ENCODE peak calls at places on chromosomes 11 and 22, in nine cellular contexts. One of them, this sample, is unnamed.

GRCh38 chr11:73252577-73253191 is 19.5 kb upstream of the P2RY6 start:
- DNase-seq in GM12864: no peak
- DNase-seq in cardiac fibroblast: no peak
- DNase-seq in A549: peak; percentile 58
- DNase-seq in transverse colon: no peak
- DNase-seq in cardiac muscle cell: peak; percentile 68
- DNase-seq in choroid plexus epithelial cell: no peak
- DNase-seq in AG09309: no peak
- DNase-seq in AG10803: no peak
- DNase-seq in this sample: no peak

GRCh38 chr22:40263191-40263590 is 83.1 kb upstream of the ADSL start:
- DNase-seq in GM12864: no peak
- DNase-seq in cardiac fibroblast: peak; percentile 78
- DNase-seq in A549: no peak
- DNase-seq in transverse colon: no peak
- DNase-seq in cardiac muscle cell: no peak
- DNase-seq in choroid plexus epithelial cell: peak; percentile 69
- DNase-seq in AG09309: no peak
- DNase-seq in AG10803: no peak
- DNase-seq in this sample: no peak

GRCh38 chr11:67174311-67174710 is 55.2 kb downstream of the KDM2A start:
- DNase-seq in GM12864: no peak
- DNase-seq in cardiac fibroblast: no peak
- DNase-seq in A549: no peak
- DNase-seq in transverse colon: no peak
- DNase-seq in cardiac muscle cell: no peak
- DNase-seq in choroid plexus epithelial cell: no peak
- DNase-seq in AG09309: no peak
- DNase-seq in AG10803: no peak
- DNase-seq in this sample: no peak

GRCh38 chr11:13889566-13890214 is 72.8 kb upstream of the SPON1 start:
- DNase-seq in GM12864: no peak
- DNase-seq in cardiac fibroblast: no peak
- DNase-seq in A549: no peak
- DNase-seq in transverse colon: no peak
- DNase-seq in cardiac muscle cell: no peak
- DNase-seq in choroid plexus epithelial cell: no peak
- DNase-seq in AG09309: no peak
- DNase-seq in AG10803: no peak
- DNase-seq in this sample: no peak

GRCh38 chr22:22085702-22086500 is 103.3 kb upstream of the TOP3B start:
- DNase-seq in GM12864: no peak
- DNase-seq in cardiac fibroblast: no peak
- DNase-seq in A549: no peak
- DNase-seq in transverse colon: no peak
- DNase-seq in cardiac muscle cell: no peak
- DNase-seq in choroid plexus epithelial cell: peak; percentile 37
- DNase-seq in AG09309: no peak
- DNase-seq in AG10803: peak; percentile 18
- DNase-seq in this sample: no peak

GRCh38 chr11:114279778-114280532 is 16.2 kb upstream of the NNMT start:
- DNase-seq in GM12864: no peak
- DNase-seq in cardiac fibroblast: peak; percentile 66
- DNase-seq in A549: no peak
- DNase-seq in transverse colon: no peak
- DNase-seq in cardiac muscle cell: no peak
- DNase-seq in choroid plexus epithelial cell: peak; percentile 77
- DNase-seq in AG09309: no peak
- DNase-seq in AG10803: peak; percentile 77
- DNase-seq in this sample: no peak

GRCh38 chr11:134730096-134730495 is 318.1 kb upstream of the B3GAT1 start:
- DNase-seq in GM12864: no peak
- DNase-seq in cardiac fibroblast: no peak
- DNase-seq in A549: no peak
- DNase-seq in transverse colon: no peak
- DNase-seq in cardiac muscle cell: no peak
- DNase-seq in choroid plexus epithelial cell: no peak
- DNase-seq in AG09309: no peak
- DNase-seq in AG10803: no peak
- DNase-seq in this sample: no peak

GRCh38 chr11:100752371-100753073 is 65.4 kb downstream of the ARHGAP42 start:
- DNase-seq in GM12864: no peak
- DNase-seq in cardiac fibroblast: no peak
- DNase-seq in A549: no peak
- DNase-seq in transverse colon: no peak
- DNase-seq in cardiac muscle cell: no peak
- DNase-seq in choroid plexus epithelial cell: no peak
- DNase-seq in AG09309: no peak
- DNase-seq in AG10803: no peak
- DNase-seq in this sample: no peak

GRCh38 chr22:43999378-43999777 is 24.7 kb upstream of the PARVB start:
- DNase-seq in GM12864: no peak
- DNase-seq in cardiac fibroblast: no peak
- DNase-seq in A549: no peak
- DNase-seq in transverse colon: no peak
- DNase-seq in cardiac muscle cell: no peak
- DNase-seq in choroid plexus epithelial cell: no peak
- DNase-seq in AG09309: no peak
- DNase-seq in AG10803: no peak
- DNase-seq in this sample: no peak

GRCh38 chr11:59551651-59552521 is 40.5 kb downstream of the OR4D9 start:
- DNase-seq in GM12864: no peak
- DNase-seq in cardiac fibroblast: peak; percentile 91
- DNase-seq in A549: peak; percentile 93
- DNase-seq in transverse colon: no peak
- DNase-seq in cardiac muscle cell: peak; percentile 39
- DNase-seq in choroid plexus epithelial cell: peak; percentile 94
- DNase-seq in AG09309: no peak
- DNase-seq in AG10803: peak; percentile 87
- DNase-seq in this sample: peak; percentile 57

DNA sequence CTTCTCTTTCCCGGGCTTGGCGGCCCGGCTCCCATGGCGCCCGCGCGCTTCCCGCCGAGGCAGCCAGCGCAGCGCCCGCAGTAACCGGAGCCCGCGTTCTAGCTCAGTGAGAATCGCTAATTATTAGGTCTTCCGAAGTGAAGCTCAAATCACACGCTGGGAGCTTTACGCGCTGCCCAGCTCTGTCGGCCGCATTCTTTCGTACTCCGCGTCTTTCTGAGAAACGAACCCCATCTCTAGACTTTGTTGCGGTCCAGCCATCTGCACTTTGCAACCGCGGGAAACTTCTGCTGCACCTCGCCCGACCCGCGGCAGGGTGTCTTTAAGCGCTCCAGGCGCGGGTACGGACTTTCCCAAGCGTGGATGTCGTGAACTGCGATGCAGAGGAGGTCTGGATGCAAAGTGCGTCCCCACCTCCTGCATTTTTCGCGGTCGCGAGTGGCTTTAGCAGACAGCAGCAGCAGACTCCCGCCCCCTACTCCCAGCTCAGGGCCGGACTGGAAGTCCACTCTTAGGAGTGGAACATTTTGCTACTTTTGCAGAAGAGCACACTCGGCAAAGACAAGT is 6.0 kb upstream of the PAX6 start:
- DNase-seq in GM12864: no peak
- DNase-seq in cardiac fibroblast: no peak
- DNase-seq in A549: no peak
- DNase-seq in transverse colon: no peak
- DNase-seq in cardiac muscle cell: no peak
- DNase-seq in choroid plexus epithelial cell: no peak
- DNase-seq in AG09309: no peak
- DNase-seq in AG10803: no peak
- DNase-seq in this sample: no peak
- H3K4me3 ChIP-seq in GM12864: no peak overlapping the region
- H3K4me3 ChIP-seq in cardiac fibroblast: no peak overlapping the region
- H3K4me3 ChIP-seq in A549: peak overlapping the region; percentile 38
- H3K4me3 ChIP-seq in transverse colon: no peak overlapping the region
- H3K4me3 ChIP-seq in cardiac muscle cell: no peak overlapping the region
- H3K4me3 ChIP-seq in choroid plexus epithelial cell: no peak overlapping the region
- H3K4me3 ChIP-seq in AG09309: no peak overlapping the region
- H3K4me3 ChIP-seq in AG10803: peak overlapping the region; percentile 39
- H3K4me3 ChIP-seq in this sample: peak overlapping the region; percentile 27

GRCh38 chr22:49515486-49515885 is 312.2 kb downstream of the BRD1 start:
- DNase-seq in GM12864: no peak
- DNase-seq in cardiac fibroblast: no peak
- DNase-seq in A549: peak; percentile 37
- DNase-seq in transverse colon: no peak
- DNase-seq in cardiac muscle cell: no peak
- DNase-seq in choroid plexus epithelial cell: no peak
- DNase-seq in AG09309: no peak
- DNase-seq in AG10803: no peak
- DNase-seq in this sample: no peak
- TF ChIP-seq CTCF in GM12864: peak; percentile 18
- TF ChIP-seq CTCF in cardiac fibroblast: no peak
- TF ChIP-seq CTCF in A549: no peak
- TF ChIP-seq CTCF in transverse colon: no peak
- TF ChIP-seq CTCF in cardiac muscle cell: no peak
- TF ChIP-seq CTCF in choroid plexus epithelial cell: no peak
- TF ChIP-seq CTCF in AG09309: no peak
- TF ChIP-seq CTCF in AG10803: no peak
- TF ChIP-seq CTCF in this sample: no peak

DNA sequence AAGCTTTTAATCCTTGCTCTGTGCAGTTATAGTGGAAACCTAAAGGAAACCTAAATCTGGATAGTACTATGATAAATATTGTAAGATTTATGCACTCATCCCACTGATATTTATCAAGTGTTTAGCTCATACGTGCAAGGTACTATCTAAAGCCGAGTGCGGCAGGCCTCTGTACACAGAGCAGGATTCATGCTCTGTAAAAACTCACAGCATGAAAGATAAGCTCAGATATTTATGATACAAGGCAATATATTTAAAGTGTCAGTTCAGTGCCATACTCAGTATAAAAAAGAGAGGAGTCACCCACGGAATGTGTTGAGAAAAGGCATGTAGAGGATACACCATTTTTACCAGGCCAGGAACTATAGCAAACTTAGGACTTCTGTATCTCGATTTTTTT is 66.2 kb downstream of the MAML2 start:
- DNase-seq in GM12864: no peak
- DNase-seq in cardiac fibroblast: no peak
- DNase-seq in A549: no peak
- DNase-seq in transverse colon: no peak
- DNase-seq in cardiac muscle cell: no peak
- DNase-seq in choroid plexus epithelial cell: no peak
- DNase-seq in AG09309: no peak
- DNase-seq in AG10803: no peak
- DNase-seq in this sample: no peak
- H3K4me3 ChIP-seq in GM12864: no peak overlapping the region
- H3K4me3 ChIP-seq in cardiac fibroblast: no peak overlapping the region
- H3K4me3 ChIP-seq in A549: no peak overlapping the region
- H3K4me3 ChIP-seq in transverse colon: no peak overlapping the region
- H3K4me3 ChIP-seq in cardiac muscle cell: no peak overlapping the region
- H3K4me3 ChIP-seq in choroid plexus epithelial cell: no peak overlapping the region
- H3K4me3 ChIP-seq in AG09309: no peak overlapping the region
- H3K4me3 ChIP-seq in AG10803: no peak overlapping the region
- H3K4me3 ChIP-seq in this sample: no peak overlapping the region

DNA sequence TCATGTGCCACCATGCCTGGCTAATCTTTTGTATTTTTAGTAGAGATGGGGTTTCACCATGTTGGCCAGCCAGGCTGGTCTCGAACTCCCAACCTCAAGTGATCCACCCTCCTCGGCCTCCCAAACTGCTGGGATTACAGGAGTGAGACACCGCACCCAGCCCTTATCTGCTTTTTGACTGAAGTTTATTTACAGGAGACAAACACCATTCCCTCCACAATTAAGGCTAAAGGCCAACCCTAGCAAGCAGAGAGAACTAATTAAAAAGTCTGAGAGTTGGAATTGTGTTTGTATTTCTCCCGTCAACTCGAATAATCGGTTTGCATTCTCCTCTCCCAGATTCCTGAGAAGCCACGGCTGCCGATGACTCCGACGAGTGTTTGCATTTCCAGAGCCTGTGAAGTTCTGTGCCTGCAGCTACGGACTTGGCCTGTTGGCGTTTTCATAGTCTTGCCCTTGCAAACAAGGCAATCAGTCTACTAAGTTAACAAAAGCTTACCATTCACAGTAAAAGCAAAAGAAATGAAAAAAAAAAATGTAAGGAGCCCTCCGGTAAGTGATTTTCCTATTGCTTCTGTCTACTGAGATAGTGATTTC is 73.3 kb upstream of the NUP50 start:
- DNase-seq in GM12864: no peak
- DNase-seq in cardiac fibroblast: peak; percentile 22
- DNase-seq in A549: peak; percentile 69
- DNase-seq in transverse colon: peak; percentile 41
- DNase-seq in cardiac muscle cell: peak; percentile 48
- DNase-seq in choroid plexus epithelial cell: peak; percentile 44
- DNase-seq in AG09309: no peak
- DNase-seq in AG10803: peak; percentile 21
- DNase-seq in this sample: no peak
- TF ChIP-seq CTCF in GM12864: no peak
- TF ChIP-seq CTCF in cardiac fibroblast: no peak
- TF ChIP-seq CTCF in A549: no peak
- TF ChIP-seq CTCF in transverse colon: peak; percentile 19
- TF ChIP-seq CTCF in cardiac muscle cell: no peak
- TF ChIP-seq CTCF in choroid plexus epithelial cell: peak; percentile 19
- TF ChIP-seq CTCF in AG09309: no peak
- TF ChIP-seq CTCF in AG10803: no peak
- TF ChIP-seq CTCF in this sample: no peak

GRCh38 chr11:76206077-76206326 is 300 bp downstream of the WNT11 start:
- DNase-seq in GM12864: no peak
- DNase-seq in cardiac fibroblast: no peak
- DNase-seq in A549: no peak
- DNase-seq in transverse colon: peak; percentile 14
- DNase-seq in cardiac muscle cell: no peak
- DNase-seq in choroid plexus epithelial cell: no peak
- DNase-seq in AG09309: no peak
- DNase-seq in AG10803: no peak
- DNase-seq in this sample: no peak
- H3K4me3 ChIP-seq in GM12864: no peak overlapping the region
- H3K4me3 ChIP-seq in cardiac fibroblast: peak overlapping the region; percentile 44
- H3K4me3 ChIP-seq in A549: peak overlapping the region; percentile 60
- H3K4me3 ChIP-seq in transverse colon: peak overlapping the region; percentile 35
- H3K4me3 ChIP-seq in cardiac muscle cell: peak overlapping the region; percentile 40
- H3K4me3 ChIP-seq in choroid plexus epithelial cell: peak overlapping the region; percentile 36
- H3K4me3 ChIP-seq in AG09309: no peak overlapping the region
- H3K4me3 ChIP-seq in AG10803: peak overlapping the region; percentile 23
- H3K4me3 ChIP-seq in this sample: peak overlapping the region; percentile 39

GRCh38 chr11:2298795-2299747 is 2.6 kb downstream of the C11orf21 start:
- DNase-seq in GM12864: no peak
- DNase-seq in cardiac fibroblast: peak; percentile 23
- DNase-seq in A549: peak; percentile 59
- DNase-seq in transverse colon: peak; percentile 44
- DNase-seq in cardiac muscle cell: peak; percentile 71
- DNase-seq in choroid plexus epithelial cell: peak; percentile 36
- DNase-seq in AG09309: no peak
- DNase-seq in AG10803: no peak
- DNase-seq in this sample: no peak
- TF ChIP-seq CTCF in GM12864: peak; percentile 23
- TF ChIP-seq CTCF in cardiac fibroblast: peak; percentile 7
- TF ChIP-seq CTCF in A549: peak; percentile 45
- TF ChIP-seq CTCF in transverse colon: peak; percentile 50
- TF ChIP-seq CTCF in cardiac muscle cell: peak; percentile 24
- TF ChIP-seq CTCF in choroid plexus epithelial cell: peak; percentile 53
- TF ChIP-seq CTCF in AG09309: peak; percentile 24
- TF ChIP-seq CTCF in AG10803: no peak
- TF ChIP-seq CTCF in this sample: peak; percentile 18

This sample was measured in AG04449.